ENCODE peak calls at places on chromosomes 4 and X, in ten cellular contexts. K, B, Q, Y, U, I, X, A, V and M are unnamed samples.

GRCh38 chr4:5874811-5875465 is 17.9 kb downstream of the CRMP1 start:
- DNase-seq in K (peak), B (peak), Q (no peak), Y (no peak), U (no peak), I (no peak), X (peak), A (no peak), V (peak), M (no peak)

GRCh38 chr4:128517096-128517738 is 229.6 kb upstream of the PGRMC2 start:
- DNase-seq in K (peak), B (peak), Q (no peak), Y (no peak), U (no peak), I (no peak), X (peak), A (no peak), V (no peak), M (no peak)

GRCh38 chr4:23789765-23790164 is 100.1 kb downstream of the PPARGC1A start:
- DNase-seq in K (peak), B (peak), Q (peak), Y (peak), U (no peak), I (peak), X (no peak), A (peak), V (no peak), M (no peak)

GRCh38 chrX:13721819-13722527 is 12.4 kb downstream of the TRAPPC2 start:
- DNase-seq in K (peak), B (peak), Q (peak), Y (no peak), U (no peak), I (no peak), X (peak), A (no peak), V (no peak), M (peak)

GRCh38 chrX:71870337-71871098 is 40.1 kb upstream of the NHSL2 start:
- DNase-seq in K (peak), B (peak), Q (no peak), Y (no peak), U (no peak), I (peak), X (no peak), A (no peak), V (no peak), M (no peak)

GRCh38 chr4:101174679-101175078 is 172.6 kb downstream of the PPP3CA start:
- DNase-seq in K (no peak), B (no peak), Q (no peak), Y (no peak), U (no peak), I (no peak), X (no peak), A (no peak), V (no peak), M (no peak)

GRCh38 chrX:21373637-21374162 is 518 bp upstream of the CNKSR2 start:
- DNase-seq in K (no peak), B (no peak), Q (no peak), Y (no peak), U (no peak), I (no peak), X (no peak), A (peak), V (no peak), M (no peak)

GRCh38 chr4:16890651-16891050 is 7.8 kb downstream of the LDB2 start:
- DNase-seq in K (no peak), B (no peak), Q (no peak), Y (no peak), U (no peak), I (no peak), X (no peak), A (no peak), V (no peak), M (no peak)

GRCh38 chr4:97987019-97987648 is 156.1 kb downstream of the STPG2 start:
- DNase-seq in K (peak), B (peak), Q (no peak), Y (no peak), U (no peak), I (peak), X (no peak), A (no peak), V (no peak), M (peak)

GRCh38 chr4:155745984-155746383 is 12.8 kb upstream of the GUCY1B1 start:
- DNase-seq in K (peak), B (peak), Q (no peak), Y (no peak), U (no peak), I (no peak), X (no peak), A (no peak), V (no peak), M (no peak)

GRCh38 chr4:182562350-182562749 is 319.1 kb downstream of the TENM3 start:
- DNase-seq in K (no peak), B (no peak), Q (no peak), Y (no peak), U (no peak), I (no peak), X (no peak), A (no peak), V (no peak), M (no peak)

DNA sequence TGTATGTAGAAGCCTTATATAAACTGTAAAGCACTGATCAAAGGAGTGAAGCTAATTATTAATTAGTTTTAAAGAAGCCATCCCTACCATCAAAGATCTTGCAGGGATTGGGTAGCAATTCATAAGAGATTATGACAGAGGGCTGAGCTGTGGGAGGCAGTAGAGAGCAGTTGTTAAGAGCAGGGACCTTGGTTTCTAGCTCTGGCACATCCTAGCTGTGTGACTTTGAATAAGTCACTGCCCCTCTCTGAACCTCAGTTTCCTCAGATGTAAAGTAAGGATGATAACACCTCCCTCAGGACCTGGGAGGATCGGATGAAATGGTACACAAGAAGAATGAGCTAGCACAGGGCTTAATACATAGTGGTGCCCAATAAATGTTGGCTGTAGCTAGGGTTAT is 45.4 kb downstream of the APLN start:
- DNase-seq in K (no peak), B (no peak), Q (no peak), Y (no peak), U (no peak), I (no peak), X (no peak), A (no peak), V (no peak), M (no peak)
- TF ChIP-seq CTCF in K (no peak), B (peak), Q (no peak), Y (no peak), U (no peak), I (peak), X (no peak), A (no peak), V (no peak), M (no peak)

GRCh38 chr4:186979966-186980745 is 256.5 kb upstream of the FAT1 start:
- DNase-seq in K (peak), B (no peak), Q (no peak), Y (no peak), U (no peak), I (no peak), X (no peak), A (no peak), V (no peak), M (no peak)

GRCh38 chr4:186982160-186982559 is 258.5 kb upstream of the FAT1 start:
- DNase-seq in K (no peak), B (no peak), Q (no peak), Y (no peak), U (no peak), I (no peak), X (no peak), A (no peak), V (no peak), M (no peak)

DNA sequence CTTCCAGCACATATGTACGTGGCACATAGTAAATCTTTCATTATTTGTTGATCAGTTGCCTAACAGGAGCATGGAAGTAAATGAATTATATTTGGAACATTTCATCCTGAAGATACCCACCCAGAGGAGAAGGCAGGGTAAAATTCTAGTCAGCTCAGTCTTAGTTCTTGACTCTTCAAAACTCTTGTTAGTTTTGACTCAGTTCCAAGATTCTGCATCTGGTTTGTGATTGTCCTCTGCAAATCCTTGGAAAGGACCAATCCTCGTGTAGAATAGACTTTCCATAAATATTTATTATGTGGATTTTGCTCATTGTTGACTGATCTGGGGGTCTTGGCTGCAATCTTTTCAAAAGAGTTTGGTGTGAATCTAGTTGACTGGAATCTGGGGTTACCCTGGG is 257.5 kb upstream of the FAT1 start:
- DNase-seq in K (peak), B (peak), Q (no peak), Y (no peak), U (no peak), I (no peak), X (no peak), A (no peak), V (no peak), M (no peak)
- H3K4me3 ChIP-seq in K (no peak), B (no peak), Q (no peak), Y (no peak), U (no peak), I (no peak), X (no peak), A (no peak), V (no peak), M (no peak)

GRCh38 chr4:139609647-139610046 is 53.6 kb upstream of the SETD7 start:
- DNase-seq in K (peak), B (peak), Q (no peak), Y (no peak), U (no peak), I (no peak), X (no peak), A (no peak), V (no peak), M (no peak)
- TF ChIP-seq CTCF in K (no peak), B (no peak), Q (no peak), Y (no peak), U (no peak), I (no peak), X (peak), A (no peak), V (no peak), M (no peak)

DNA sequence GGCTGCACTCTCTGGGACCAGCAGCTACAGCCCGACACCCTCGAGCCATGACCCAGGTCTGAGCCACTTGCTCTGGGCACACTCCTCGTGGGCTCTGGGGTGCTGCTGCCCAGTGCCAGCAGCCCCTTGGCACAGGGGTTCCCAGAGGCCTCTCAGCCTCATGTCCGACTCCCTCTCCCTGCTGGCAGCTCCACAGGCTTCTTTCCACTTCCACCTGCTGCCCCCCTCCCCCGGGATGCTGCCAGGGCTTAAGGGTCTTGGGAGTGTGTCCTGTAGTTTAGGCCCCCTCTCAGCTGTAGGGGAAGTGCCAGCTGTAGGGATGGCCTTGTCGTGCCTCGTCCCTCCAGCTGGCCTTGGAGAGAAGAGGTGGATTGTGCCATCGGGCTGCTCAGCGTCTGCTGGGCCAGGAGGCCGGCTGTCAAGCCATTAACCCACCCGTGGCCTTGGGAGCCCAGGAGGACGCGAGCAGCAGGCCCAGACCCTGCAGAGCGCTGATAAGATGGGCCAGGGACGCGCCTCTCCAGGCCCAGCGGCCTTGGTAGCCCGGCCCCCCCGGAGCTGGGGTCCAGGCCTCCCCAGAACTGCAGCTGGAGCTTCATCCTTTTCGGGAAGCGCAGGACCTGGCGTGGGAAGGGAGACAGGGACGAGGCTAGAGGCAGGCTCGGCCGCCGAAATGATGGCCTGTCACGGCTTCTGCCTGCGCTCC is 1.0 kb upstream of the USP27X start:
- DNase-seq in K (no peak), B (no peak), Q (no peak), Y (no peak), U (no peak), I (no peak), X (no peak), A (peak), V (no peak), M (no peak)
- H3K4me3 ChIP-seq in K (peak), B (peak), Q (peak), Y (peak), U (peak), I (peak), X (peak), A (peak), V (no peak), M (peak)

DNA sequence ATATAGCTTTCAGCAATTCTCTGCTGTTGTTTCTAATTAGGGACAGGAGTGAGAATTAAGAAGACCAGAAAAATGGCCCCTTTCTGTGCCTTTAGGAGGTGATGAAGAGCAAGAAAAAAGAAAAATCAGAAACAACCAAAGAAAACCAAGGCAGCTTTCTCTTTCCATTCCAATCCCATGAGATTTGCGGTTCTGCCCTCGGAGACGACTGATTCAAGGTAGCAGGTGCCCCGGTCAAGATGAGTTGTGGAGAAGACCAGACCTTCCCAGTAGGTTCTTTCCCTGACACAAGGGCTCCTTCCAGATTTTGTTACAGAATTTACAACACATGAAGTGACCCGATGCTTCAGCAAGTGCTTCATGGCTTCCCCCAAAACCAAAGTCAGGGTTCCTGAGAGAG is 21.9 kb downstream of the TLR10 start:
- DNase-seq in K (no peak), B (no peak), Q (no peak), Y (no peak), U (no peak), I (no peak), X (no peak), A (no peak), V (no peak), M (no peak)
- TF ChIP-seq CTCF in K (no peak), B (no peak), Q (no peak), Y (no peak), U (no peak), I (no peak), X (no peak), A (no peak), V (no peak), M (no peak)

GRCh38 chrX:153441296-153441695 is 4.6 kb downstream of the TREX2 start:
- DNase-seq in K (no peak), B (no peak), Q (no peak), Y (no peak), U (no peak), I (no peak), X (no peak), A (no peak), V (no peak), M (no peak)

GRCh38 chrX:153441981-153442380 is 3.9 kb downstream of the TREX2 start:
- DNase-seq in K (no peak), B (no peak), Q (no peak), Y (no peak), U (no peak), I (no peak), X (no peak), A (no peak), V (no peak), M (no peak)

GRCh38 chrX:153440556-153441135 is 5.2 kb downstream of the TREX2 start:
- DNase-seq in K (no peak), B (no peak), Q (no peak), Y (no peak), U (no peak), I (no peak), X (no peak), A (no peak), V (no peak), M (no peak)

GRCh38 chrX:153443476-153444332 is 2.2 kb downstream of the TREX2 start:
- DNase-seq in K (no peak), B (no peak), Q (no peak), Y (no peak), U (no peak), I (no peak), X (no peak), A (no peak), V (no peak), M (no peak)

DNA sequence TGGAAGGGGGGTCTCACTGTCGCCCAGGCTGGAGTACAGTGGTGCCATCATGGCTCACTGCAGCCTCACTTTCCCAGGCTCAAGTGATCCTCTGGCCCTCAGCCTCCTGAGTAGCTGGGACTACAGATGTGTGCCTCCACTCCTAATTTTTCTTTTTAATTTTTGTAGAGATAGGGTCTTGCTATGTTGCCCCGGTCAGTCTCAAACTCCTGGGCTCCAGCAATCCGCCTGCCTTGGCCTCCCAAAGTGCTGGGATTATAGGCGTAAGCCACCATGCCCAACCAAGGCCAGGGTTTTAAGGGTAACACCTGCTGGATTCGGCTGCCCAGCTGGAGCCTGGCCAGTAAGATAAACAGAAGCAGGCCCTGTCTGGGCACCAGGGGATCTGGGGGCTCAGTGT is 3.4 kb downstream of the TREX2 start:
- DNase-seq in K (no peak), B (no peak), Q (no peak), Y (no peak), U (no peak), I (no peak), X (no peak), A (no peak), V (no peak), M (no peak)
- H3K4me3 ChIP-seq in K (no peak), B (no peak), Q (no peak), Y (no peak), U (no peak), I (no peak), X (no peak), A (no peak), V (no peak), M (no peak)

DNA sequence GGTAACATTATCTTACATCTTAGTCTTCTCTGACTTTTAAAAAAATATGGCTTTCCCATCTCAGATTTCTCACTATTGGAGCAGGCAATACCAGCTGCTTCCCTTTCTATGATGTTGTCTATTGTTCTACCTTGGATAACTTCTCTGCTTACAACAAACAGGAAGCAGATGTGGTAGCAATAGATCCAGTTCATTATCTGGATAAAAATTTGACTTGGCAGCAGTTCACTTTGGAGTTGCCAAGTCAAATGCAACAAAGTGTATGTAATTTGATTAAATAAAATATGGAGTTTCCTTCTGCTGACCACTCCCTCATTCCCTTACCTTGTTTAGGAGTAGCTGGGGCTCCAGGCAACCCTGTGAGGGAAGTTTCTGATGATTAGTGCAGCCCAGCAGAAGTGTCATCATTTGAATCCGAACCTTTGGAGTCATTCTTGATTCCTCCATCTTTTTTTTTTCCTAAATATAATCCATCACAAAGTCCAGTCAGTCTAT is 72.0 kb upstream of the GPRIN3 start:
- DNase-seq in K (no peak), B (no peak), Q (no peak), Y (no peak), U (no peak), I (no peak), X (no peak), A (no peak), V (no peak), M (no peak)
- TF ChIP-seq CTCF in K (no peak), B (no peak), Q (no peak), Y (no peak), U (no peak), I (no peak), X (no peak), A (no peak), V (no peak), M (no peak)

GRCh38 chr4:4395849-4396627 is 9.1 kb downstream of the NSG1 start:
- DNase-seq in K (peak), B (no peak), Q (no peak), Y (no peak), U (no peak), I (peak), X (peak), A (no peak), V (no peak), M (no peak)
- H3K4me3 ChIP-seq in K (no peak), B (no peak), Q (no peak), Y (no peak), U (no peak), I (no peak), X (peak), A (no peak), V (no peak), M (no peak)

GRCh38 chr4:144572660-144573059 is 73.3 kb upstream of the HHIP start:
- DNase-seq in K (no peak), B (no peak), Q (no peak), Y (no peak), U (no peak), I (peak), X (no peak), A (no peak), V (no peak), M (no peak)

GRCh38 chr4:144574004-144574403 is 72.0 kb upstream of the HHIP start:
- DNase-seq in K (no peak), B (no peak), Q (no peak), Y (no peak), U (no peak), I (no peak), X (no peak), A (no peak), V (no peak), M (no peak)

GRCh38 chr4:144578681-144579080 is 67.3 kb upstream of the HHIP start:
- DNase-seq in K (peak), B (peak), Q (no peak), Y (no peak), U (no peak), I (no peak), X (no peak), A (no peak), V (no peak), M (no peak)

GRCh38 chr4:144574509-144574908 is 71.4 kb upstream of the HHIP start:
- DNase-seq in K (no peak), B (no peak), Q (no peak), Y (no peak), U (no peak), I (no peak), X (no peak), A (no peak), V (no peak), M (no peak)

GRCh38 chr4:144575181-144575580 is 70.8 kb upstream of the HHIP start:
- DNase-seq in K (no peak), B (no peak), Q (no peak), Y (no peak), U (no peak), I (no peak), X (no peak), A (no peak), V (no peak), M (no peak)
- TF ChIP-seq CTCF in K (no peak), B (no peak), Q (no peak), Y (peak), U (no peak), I (no peak), X (no peak), A (no peak), V (no peak), M (peak)

GRCh38 chr4:123811763-123812390 is 415.3 kb downstream of the SPRY1 start:
- DNase-seq in K (no peak), B (no peak), Q (no peak), Y (no peak), U (no peak), I (no peak), X (no peak), A (no peak), V (no peak), M (no peak)
- H3K4me3 ChIP-seq in K (no peak), B (no peak), Q (no peak), Y (peak), U (no peak), I (no peak), X (no peak), A (no peak), V (no peak), M (no peak)